ENCODE peak calls at places on chromosomes 13 and 19, in ten cellular contexts. One of them, this sample, is unnamed.

GRCh38 chr13:62997038-62997619 is 1581.5 kb upstream of the PCDH20 start:
- DNase-seq in heart left ventricle: no peak
- DNase-seq in upper lobe of left lung: no peak
- DNase-seq in HCT116: no peak
- DNase-seq in breast epithelium: no peak
- DNase-seq in uterus: no peak
- DNase-seq in suprapubic skin: no peak
- DNase-seq in esophagus squamous epithelium: no peak
- DNase-seq in A549: no peak
- DNase-seq in GM12878: no peak
- DNase-seq in this sample: no peak

GRCh38 chr13:40589285-40590109 is 76.9 kb downstream of the FOXO1 start:
- DNase-seq in heart left ventricle: peak
- DNase-seq in upper lobe of left lung: no peak
- DNase-seq in HCT116: no peak
- DNase-seq in breast epithelium: no peak
- DNase-seq in uterus: no peak
- DNase-seq in suprapubic skin: no peak
- DNase-seq in esophagus squamous epithelium: no peak
- DNase-seq in A549: peak
- DNase-seq in GM12878: peak
- DNase-seq in this sample: peak

GRCh38 chr13:49926019-49926418 is 10.1 kb downstream of the SPRYD7 start:
- DNase-seq in heart left ventricle: no peak
- DNase-seq in upper lobe of left lung: no peak
- DNase-seq in HCT116: no peak
- DNase-seq in breast epithelium: no peak
- DNase-seq in uterus: no peak
- DNase-seq in suprapubic skin: no peak
- DNase-seq in esophagus squamous epithelium: no peak
- DNase-seq in A549: no peak
- DNase-seq in GM12878: no peak
- DNase-seq in this sample: no peak

GRCh38 chr19:47663435-47663910 is 49.7 kb upstream of the EHD2 start:
- DNase-seq in heart left ventricle: no peak
- DNase-seq in upper lobe of left lung: no peak
- DNase-seq in HCT116: no peak
- DNase-seq in breast epithelium: no peak
- DNase-seq in uterus: no peak
- DNase-seq in suprapubic skin: no peak
- DNase-seq in esophagus squamous epithelium: no peak
- DNase-seq in A549: peak
- DNase-seq in GM12878: no peak
- DNase-seq in this sample: no peak

GRCh38 chr13:32783067-32783466 is 196.8 kb downstream of the PDS5B start:
- DNase-seq in heart left ventricle: no peak
- DNase-seq in upper lobe of left lung: no peak
- DNase-seq in HCT116: no peak
- DNase-seq in breast epithelium: no peak
- DNase-seq in uterus: no peak
- DNase-seq in suprapubic skin: no peak
- DNase-seq in esophagus squamous epithelium: no peak
- DNase-seq in A549: no peak
- DNase-seq in GM12878: no peak
- DNase-seq in this sample: no peak

GRCh38 chr13:104314926-104315535 is 1248.8 kb upstream of the SLC10A2 start:
- DNase-seq in heart left ventricle: no peak
- DNase-seq in upper lobe of left lung: no peak
- DNase-seq in HCT116: no peak
- DNase-seq in breast epithelium: no peak
- DNase-seq in uterus: no peak
- DNase-seq in suprapubic skin: no peak
- DNase-seq in esophagus squamous epithelium: no peak
- DNase-seq in A549: no peak
- DNase-seq in GM12878: no peak
- DNase-seq in this sample: no peak

GRCh38 chr13:55361141-55361540 is 1779.6 kb upstream of the PRR20A start:
- DNase-seq in heart left ventricle: no peak
- DNase-seq in upper lobe of left lung: no peak
- DNase-seq in HCT116: no peak
- DNase-seq in breast epithelium: no peak
- DNase-seq in uterus: no peak
- DNase-seq in suprapubic skin: no peak
- DNase-seq in esophagus squamous epithelium: no peak
- DNase-seq in A549: no peak
- DNase-seq in GM12878: no peak
- DNase-seq in this sample: no peak

GRCh38 chr13:62687727-62688126 is 1272.1 kb upstream of the PCDH20 start:
- DNase-seq in heart left ventricle: no peak
- DNase-seq in upper lobe of left lung: no peak
- DNase-seq in HCT116: no peak
- DNase-seq in breast epithelium: no peak
- DNase-seq in uterus: no peak
- DNase-seq in suprapubic skin: no peak
- DNase-seq in esophagus squamous epithelium: no peak
- DNase-seq in A549: no peak
- DNase-seq in GM12878: no peak
- DNase-seq in this sample: no peak

GRCh38 chr13:100526299-100527030 is 62.1 kb downstream of the GGACT start:
- DNase-seq in heart left ventricle: no peak
- DNase-seq in upper lobe of left lung: no peak
- DNase-seq in HCT116: no peak
- DNase-seq in breast epithelium: no peak
- DNase-seq in uterus: no peak
- DNase-seq in suprapubic skin: no peak
- DNase-seq in esophagus squamous epithelium: no peak
- DNase-seq in A549: no peak
- DNase-seq in GM12878: no peak
- DNase-seq in this sample: no peak

GRCh38 chr19:17125052-17125727 is 49.6 kb downstream of the MYO9B start:
- DNase-seq in heart left ventricle: no peak
- DNase-seq in upper lobe of left lung: no peak
- DNase-seq in HCT116: no peak
- DNase-seq in breast epithelium: peak
- DNase-seq in uterus: no peak
- DNase-seq in suprapubic skin: no peak
- DNase-seq in esophagus squamous epithelium: no peak
- DNase-seq in A549: no peak
- DNase-seq in GM12878: peak
- DNase-seq in this sample: no peak

GRCh38 chr13:35055705-35056104 is 113.6 kb downstream of the NBEA start:
- DNase-seq in heart left ventricle: no peak
- DNase-seq in upper lobe of left lung: no peak
- DNase-seq in HCT116: no peak
- DNase-seq in breast epithelium: no peak
- DNase-seq in uterus: no peak
- DNase-seq in suprapubic skin: no peak
- DNase-seq in esophagus squamous epithelium: no peak
- DNase-seq in A549: no peak
- DNase-seq in GM12878: no peak
- DNase-seq in this sample: no peak

GRCh38 chr19:19594371-19594770 is 24.1 kb downstream of the PBX4 start:
- DNase-seq in heart left ventricle: no peak
- DNase-seq in upper lobe of left lung: no peak
- DNase-seq in HCT116: no peak
- DNase-seq in breast epithelium: no peak
- DNase-seq in uterus: no peak
- DNase-seq in suprapubic skin: no peak
- DNase-seq in esophagus squamous epithelium: no peak
- DNase-seq in A549: no peak
- DNase-seq in GM12878: no peak
- DNase-seq in this sample: no peak

GRCh38 chr13:54004026-54004699 is 975.5 kb downstream of the OLFM4 start:
- DNase-seq in heart left ventricle: no peak
- DNase-seq in upper lobe of left lung: no peak
- DNase-seq in HCT116: no peak
- DNase-seq in breast epithelium: no peak
- DNase-seq in uterus: no peak
- DNase-seq in suprapubic skin: no peak
- DNase-seq in esophagus squamous epithelium: no peak
- DNase-seq in A549: no peak
- DNase-seq in GM12878: no peak
- DNase-seq in this sample: no peak

GRCh38 chr13:49098771-49099512 is 121.2 kb upstream of the MLNR start:
- DNase-seq in heart left ventricle: no peak
- DNase-seq in upper lobe of left lung: no peak
- DNase-seq in HCT116: peak
- DNase-seq in breast epithelium: no peak
- DNase-seq in uterus: no peak
- DNase-seq in suprapubic skin: no peak
- DNase-seq in esophagus squamous epithelium: no peak
- DNase-seq in A549: peak
- DNase-seq in GM12878: no peak
- DNase-seq in this sample: no peak

DNA sequence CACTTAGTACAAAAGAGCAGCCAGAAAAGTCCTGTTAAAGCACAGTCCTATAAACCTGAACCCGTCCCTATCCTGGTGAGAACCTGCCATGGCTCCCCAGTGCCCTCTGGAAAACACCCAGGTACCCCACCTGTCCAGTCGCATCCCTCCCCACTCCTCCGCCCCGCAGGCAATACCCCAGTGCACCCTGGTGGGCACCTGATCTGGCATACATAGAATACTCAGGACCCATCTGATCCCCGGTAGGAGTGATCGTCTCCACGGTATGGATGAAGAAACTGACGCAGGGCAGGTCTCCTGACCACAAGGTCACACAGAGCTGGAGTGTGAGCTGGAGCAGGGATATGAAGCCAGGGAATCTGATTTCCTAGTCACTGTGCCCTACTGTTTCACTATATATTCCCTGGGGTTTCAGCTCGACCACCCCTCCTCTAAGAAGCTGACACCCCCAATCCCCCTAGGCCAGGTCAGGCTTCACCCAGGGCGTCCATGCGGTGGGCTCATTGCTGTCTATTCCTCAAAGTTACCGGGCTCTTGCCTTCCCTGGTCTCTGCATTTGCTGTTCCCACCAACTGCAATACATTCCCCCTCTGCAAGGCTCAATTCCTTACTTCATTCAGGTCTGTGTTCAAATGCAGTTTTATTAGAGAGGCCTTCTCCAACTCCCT is 12.6 kb downstream of the FBXO46 start:
- DNase-seq in heart left ventricle: no peak
- DNase-seq in upper lobe of left lung: no peak
- DNase-seq in HCT116: no peak
- DNase-seq in breast epithelium: no peak
- DNase-seq in uterus: no peak
- DNase-seq in suprapubic skin: no peak
- DNase-seq in esophagus squamous epithelium: no peak
- DNase-seq in A549: no peak
- DNase-seq in GM12878: no peak
- DNase-seq in this sample: peak
- TF ChIP-seq POLR2A in heart left ventricle: no peak
- TF ChIP-seq POLR2A in upper lobe of left lung: no peak
- TF ChIP-seq POLR2A in HCT116: no peak
- TF ChIP-seq POLR2A in breast epithelium: no peak
- TF ChIP-seq POLR2A in uterus: no peak
- TF ChIP-seq POLR2A in suprapubic skin: no peak
- TF ChIP-seq POLR2A in esophagus squamous epithelium: no peak
- TF ChIP-seq POLR2A in A549: no peak
- TF ChIP-seq POLR2A in GM12878: no peak
- TF ChIP-seq POLR2A in this sample: no peak

GRCh38 chr13:27953671-27954405 is 15.3 kb downstream of the CDX2 start:
- DNase-seq in heart left ventricle: peak
- DNase-seq in upper lobe of left lung: peak
- DNase-seq in HCT116: peak
- DNase-seq in breast epithelium: peak
- DNase-seq in uterus: peak
- DNase-seq in suprapubic skin: peak
- DNase-seq in esophagus squamous epithelium: no peak
- DNase-seq in A549: peak
- DNase-seq in GM12878: no peak
- DNase-seq in this sample: no peak
- TF ChIP-seq CTCF in heart left ventricle: peak
- TF ChIP-seq CTCF in upper lobe of left lung: peak
- TF ChIP-seq CTCF in HCT116: peak
- TF ChIP-seq CTCF in breast epithelium: peak
- TF ChIP-seq CTCF in uterus: peak
- TF ChIP-seq CTCF in suprapubic skin: peak
- TF ChIP-seq CTCF in esophagus squamous epithelium: peak
- TF ChIP-seq CTCF in A549: peak
- TF ChIP-seq CTCF in GM12878: peak
- TF ChIP-seq CTCF in this sample: peak

GRCh38 chr19:10680545-10681135 is 20.6 kb upstream of the QTRT1 start:
- DNase-seq in heart left ventricle: no peak
- DNase-seq in upper lobe of left lung: no peak
- DNase-seq in HCT116: no peak
- DNase-seq in breast epithelium: no peak
- DNase-seq in uterus: no peak
- DNase-seq in suprapubic skin: no peak
- DNase-seq in esophagus squamous epithelium: no peak
- DNase-seq in A549: no peak
- DNase-seq in GM12878: no peak
- DNase-seq in this sample: no peak

GRCh38 chr19:10679743-10680142 is 21.5 kb upstream of the QTRT1 start:
- DNase-seq in heart left ventricle: no peak
- DNase-seq in upper lobe of left lung: no peak
- DNase-seq in HCT116: no peak
- DNase-seq in breast epithelium: no peak
- DNase-seq in uterus: no peak
- DNase-seq in suprapubic skin: no peak
- DNase-seq in esophagus squamous epithelium: no peak
- DNase-seq in A549: no peak
- DNase-seq in GM12878: no peak
- DNase-seq in this sample: no peak

GRCh38 chr19:10681658-10682057 is 19.6 kb upstream of the QTRT1 start:
- DNase-seq in heart left ventricle: no peak
- DNase-seq in upper lobe of left lung: no peak
- DNase-seq in HCT116: no peak
- DNase-seq in breast epithelium: no peak
- DNase-seq in uterus: no peak
- DNase-seq in suprapubic skin: no peak
- DNase-seq in esophagus squamous epithelium: no peak
- DNase-seq in A549: no peak
- DNase-seq in GM12878: no peak
- DNase-seq in this sample: no peak

GRCh38 chr19:10677796-10678195 is 23.4 kb upstream of the QTRT1 start:
- DNase-seq in heart left ventricle: no peak
- DNase-seq in upper lobe of left lung: no peak
- DNase-seq in HCT116: no peak
- DNase-seq in breast epithelium: no peak
- DNase-seq in uterus: no peak
- DNase-seq in suprapubic skin: no peak
- DNase-seq in esophagus squamous epithelium: no peak
- DNase-seq in A549: no peak
- DNase-seq in GM12878: no peak
- DNase-seq in this sample: no peak

GRCh38 chr19:10678813-10679212 is 22.4 kb upstream of the QTRT1 start:
- DNase-seq in heart left ventricle: no peak
- DNase-seq in upper lobe of left lung: no peak
- DNase-seq in HCT116: no peak
- DNase-seq in breast epithelium: no peak
- DNase-seq in uterus: no peak
- DNase-seq in suprapubic skin: no peak
- DNase-seq in esophagus squamous epithelium: no peak
- DNase-seq in A549: no peak
- DNase-seq in GM12878: no peak
- DNase-seq in this sample: no peak
- TF ChIP-seq POLR2A in heart left ventricle: no peak
- TF ChIP-seq POLR2A in upper lobe of left lung: no peak
- TF ChIP-seq POLR2A in HCT116: no peak
- TF ChIP-seq POLR2A in breast epithelium: no peak
- TF ChIP-seq POLR2A in uterus: no peak
- TF ChIP-seq POLR2A in suprapubic skin: no peak
- TF ChIP-seq POLR2A in esophagus squamous epithelium: no peak
- TF ChIP-seq POLR2A in A549: no peak
- TF ChIP-seq POLR2A in GM12878: peak
- TF ChIP-seq POLR2A in this sample: no peak

GRCh38 chr19:41030651-41031050 is 39.6 kb downstream of the CYP2B6 start:
- DNase-seq in heart left ventricle: no peak
- DNase-seq in upper lobe of left lung: no peak
- DNase-seq in HCT116: no peak
- DNase-seq in breast epithelium: no peak
- DNase-seq in uterus: no peak
- DNase-seq in suprapubic skin: no peak
- DNase-seq in esophagus squamous epithelium: no peak
- DNase-seq in A549: peak
- DNase-seq in GM12878: no peak
- DNase-seq in this sample: no peak
- TF ChIP-seq CTCF in heart left ventricle: no peak
- TF ChIP-seq CTCF in upper lobe of left lung: no peak
- TF ChIP-seq CTCF in HCT116: no peak
- TF ChIP-seq CTCF in breast epithelium: no peak
- TF ChIP-seq CTCF in uterus: no peak
- TF ChIP-seq CTCF in suprapubic skin: no peak
- TF ChIP-seq CTCF in esophagus squamous epithelium: no peak
- TF ChIP-seq CTCF in A549: no peak
- TF ChIP-seq CTCF in GM12878: no peak
- TF ChIP-seq CTCF in this sample: no peak